ENCODE peak calls at places on chromosomes 7 and 10, in nine cellular contexts. N, A, Y, W, D, E, F, S and R are unnamed samples.

GRCh38 chr7:70189776-70190175 is 591.5 kb downstream of the AUTS2 start:
- DNase-seq in F (no peak), N (no peak), E (no peak), W (no peak), D (no peak), Y (no peak), S (no peak), A (no peak), R (no peak)

GRCh38 chr10:3217853-3218252 is 45.3 kb upstream of the PITRM1 start:
- DNase-seq in A (no peak), D (no peak), W (no peak), F (no peak), N (no peak), Y (no peak), E (no peak), S (no peak), R (no peak)

GRCh38 chr7:36048141-36048901 is 104.7 kb upstream of the EEPD1 start:
- DNase-seq in N (no peak), W (no peak), F (no peak), D (no peak), S (no peak), A (peak; percentile 75), Y (no peak), E (no peak), R (no peak)

GRCh38 chr7:128672927-128673517 is 930 bp downstream of the GARIN1A start:
- DNase-seq in S (no peak), D (no peak), Y (peak; percentile 68), N (no peak), F (peak; percentile 5), E (no peak), A (no peak), W (no peak), R (no peak)

GRCh38 chr10:98510412-98510995 is 63.8 kb upstream of the HPS1 start:
- DNase-seq in N (no peak), S (no peak), F (no peak), D (no peak), Y (no peak), W (no peak), E (no peak), A (peak; percentile 84), R (no peak)

GRCh38 chr10:112875474-112876267 is 74.4 kb upstream of the TCF7L2 start:
- DNase-seq in F (no peak), S (no peak), W (no peak), A (no peak), Y (no peak), D (peak; percentile 55), N (no peak), E (no peak), R (no peak)

GRCh38 chr10:62348029-62348428 is 26.1 kb upstream of the ZNF365 start:
- DNase-seq in A (peak; percentile 1), Y (no peak), F (no peak), W (no peak), N (no peak), D (no peak), S (no peak), E (no peak), R (no peak)

GRCh38 chr7:55887786-55888185 is 530 bp downstream of the ZNF713 start:
- DNase-seq in W (no peak), S (no peak), N (peak; percentile 9), D (no peak), F (peak; percentile 3), E (no peak), Y (peak; percentile 16), A (no peak), R (no peak)

GRCh38 chr7:107768263-107768662 is 24.3 kb downstream of the CBLL1 start:
- DNase-seq in W (no peak), E (no peak), Y (no peak), D (no peak), F (no peak), A (no peak), N (no peak), S (no peak), R (no peak)

GRCh38 chr10:72107325-72108003 is 19.1 kb upstream of the SPOCK2 start:
- DNase-seq in F (no peak), N (no peak), D (peak; percentile 94), A (no peak), S (no peak), W (no peak), E (no peak), Y (no peak), R (no peak)

GRCh38 chr10:119834188-119834587 is 38.5 kb downstream of the MCMBP start:
- DNase-seq in W (no peak), N (no peak), E (no peak), Y (peak; percentile 48), D (no peak), S (no peak), A (no peak), F (no peak), R (no peak)

GRCh38 chr10:108050626-108051025 is 886.1 kb upstream of the SORCS1 start:
- DNase-seq in N (no peak), D (no peak), Y (no peak), A (no peak), E (no peak), S (no peak), F (no peak), W (no peak), R (no peak)

GRCh38 chr7:27670676-27671075 is 8.0 kb upstream of the HIBADH start:
- DNase-seq in E (no peak), A (no peak), W (no peak), D (no peak), N (no peak), F (no peak), S (no peak), Y (no peak), R (no peak)

GRCh38 chr10:129631011-129631410 is 164.0 kb downstream of the MGMT start:
- DNase-seq in W (no peak), A (no peak), F (no peak), N (no peak), E (no peak), Y (no peak), D (peak; percentile 23), S (no peak), R (no peak)

GRCh38 chr10:29482591-29483421 is 152.0 kb downstream of the SVIL start:
- DNase-seq in D (no peak), Y (no peak), W (no peak), E (no peak), F (no peak), A (no peak), N (no peak), S (no peak), R (no peak)

GRCh38 chr10:2982146-2982545 is 85.2 kb upstream of the PFKP start:
- DNase-seq in E (no peak), S (no peak), A (no peak), F (no peak), N (peak; percentile 28), D (no peak), W (no peak), Y (no peak), R (no peak)

GRCh38 chr10:131694963-131695813 is 205.6 kb upstream of the PPP2R2D start:
- DNase-seq in S (no peak), A (no peak), E (no peak), D (no peak), W (no peak), N (no peak), Y (no peak), F (no peak), R (no peak)

GRCh38 chr10:132514841-132515521 is 22.6 kb upstream of the INPP5A start:
- DNase-seq in D (no peak), A (no peak), E (no peak), Y (no peak), W (no peak), N (peak; percentile 57), S (no peak), F (no peak), R (no peak)

GRCh38 chr10:71696635-71697326 is 22.8 kb downstream of the C10orf105 start:
- DNase-seq in F (peak; percentile 68), D (no peak), Y (peak; percentile 86), N (peak; percentile 53), S (peak; percentile 14), E (peak; percentile 35), A (peak; percentile 10), W (peak; percentile 41), R (no peak)

GRCh38 chr7:48365010-48365409 is 193.8 kb downstream of the ABCA13 start:
- DNase-seq in F (no peak), Y (no peak), S (no peak), A (no peak), E (no peak), D (no peak), N (no peak), W (no peak), R (peak; percentile 35)

GRCh38 chr10:130935051-130935450 is 376.5 kb downstream of the TCERG1L start:
- DNase-seq in E (no peak), S (no peak), D (no peak), F (no peak), W (no peak), Y (peak; percentile 14), A (no peak), N (no peak), R (no peak)

GRCh38 chr7:153022796-153023592 is 263.4 kb downstream of the ACTR3B start:
- DNase-seq in W (no peak), E (no peak), F (no peak), D (no peak), Y (no peak), A (no peak), N (no peak), S (no peak), R (no peak)

GRCh38 chr7:40805361-40805760 is 670.6 kb downstream of the SUGCT start:
- DNase-seq in F (no peak), D (no peak), Y (no peak), A (no peak), N (no peak), W (no peak), S (no peak), E (no peak), R (no peak)

GRCh38 chr10:29470355-29470705 is 164.4 kb downstream of the SVIL start:
- DNase-seq in Y (peak; percentile 51), F (peak; percentile 6), N (no peak), A (no peak), E (no peak), D (no peak), S (no peak), W (no peak), R (no peak)